ENCODE peak calls at places on chromosome 1, in four cellular contexts. R is left cardiac atrium, K is hepatocyte, J is heart right ventricle. F is an unnamed sample.

GRCh38 chr1:74485622-74486021 is 26.8 kb downstream of the LRRC53 start:
- DNase-seq in R (no peak), K (no peak), J (no peak), F (no peak)

GRCh38 chr1:58754056-58754613 is 29.7 kb downstream of the JUN start:
- DNase-seq in J (no peak), R (no peak), K (no peak), F (no peak)

GRCh38 chr1:150550222-150551048 is 1.2 kb downstream of the ADAMTSL4 start:
- DNase-seq in R (peak; percentile 71), K (peak; percentile 39), J (no peak), F (no peak)

GRCh38 chr1:86753700-86754099 is 49.3 kb downstream of the SH3GLB1 start:
- DNase-seq in R (no peak), J (no peak), K (no peak), F (no peak)

GRCh38 chr1:47687618-47687940 is 249.7 kb downstream of the FOXD2 start:
- DNase-seq in K (no peak), R (no peak), J (no peak), F (no peak)

GRCh38 chr1:23118957-23119792 is 49.5 kb downstream of the LUZP1 start:
- DNase-seq in K (no peak), R (no peak), J (no peak), F (no peak)

GRCh38 chr1:93851327-93851712 is 27.7 kb downstream of the DNTTIP2 start:
- DNase-seq in J (no peak), R (no peak), K (no peak), F (no peak)

GRCh38 chr1:17335821-17336718 is 28.1 kb downstream of the PADI4 start:
- DNase-seq in R (peak; percentile 62), J (peak; percentile 40), K (peak; percentile 79), F (peak; percentile 46)

GRCh38 chr1:32939655-32940371 is 24.8 kb downstream of the RNF19B start:
- DNase-seq in K (peak; percentile 48), J (peak; percentile 73), R (peak; percentile 75), F (peak; percentile 56)

GRCh38 chr1:151324390-151324930 is 2.8 kb downstream of the PI4KB start:
- DNase-seq in K (no peak), J (no peak), R (no peak), F (no peak)

GRCh38 chr1:197312163-197312562 is 44.1 kb downstream of the CRB1 start:
- DNase-seq in J (no peak), K (no peak), R (no peak), F (no peak)